ENCODE peak calls at places on chromosomes 12 and 14, in eight cellular contexts. B is ovary, R is GM12892, Y is body of pancreas, U is NB4, C is GM12891, M is right lobe of liver, L is heart left ventricle. G is an unnamed sample.

GRCh38 chr14:90846511-90846910 is 30.3 kb upstream of the TTC7B start:
- DNase-seq in B (no peak), R (no peak), Y (no peak), U (peak), C (no peak), M (no peak), L (no peak), G (no peak)

GRCh38 chr12:97342130-97342529 is 120.5 kb upstream of the RMST start:
- DNase-seq in B (no peak), R (no peak), Y (no peak), U (no peak), C (no peak), M (no peak), L (no peak), G (no peak)

GRCh38 chr12:104758771-104759170 is 199.3 kb downstream of the SLC41A2 start:
- DNase-seq in B (no peak), R (no peak), Y (no peak), U (no peak), C (no peak), M (no peak), L (no peak), G (no peak)

GRCh38 chr12:20631711-20632110 is 63.4 kb upstream of the SLCO1C1 start:
- DNase-seq in B (no peak), R (no peak), Y (no peak), U (no peak), C (no peak), M (no peak), L (no peak), G (no peak)

GRCh38 chr12:29164477-29165163 is 15.5 kb downstream of the FAR2 start:
- DNase-seq in B (no peak), R (no peak), Y (no peak), U (peak), C (peak), M (no peak), L (no peak), G (peak)

GRCh38 chr12:6620137-6620884 is 13.1 kb upstream of the CHD4 start:
- DNase-seq in B (no peak), R (no peak), Y (peak), U (no peak), C (no peak), M (peak), L (peak), G (peak)

GRCh38 chr14:24343795-24344660 is 4.2 kb upstream of the RIPK3 start:
- DNase-seq in B (no peak), R (no peak), Y (no peak), U (no peak), C (no peak), M (peak), L (no peak), G (no peak)

GRCh38 chr14:38391334-38391733 is 135.4 kb upstream of the CLEC14A start:
- DNase-seq in B (no peak), R (no peak), Y (no peak), U (no peak), C (no peak), M (no peak), L (no peak), G (no peak)

GRCh38 chr12:3750616-3751015 is 2.3 kb downstream of the CRACR2A start:
- DNase-seq in B (no peak), R (no peak), Y (no peak), U (no peak), C (no peak), M (no peak), L (no peak), G (no peak)

GRCh38 chr12:20044304-20044703 is 324.0 kb upstream of the PDE3A start:
- DNase-seq in B (no peak), R (no peak), Y (no peak), U (no peak), C (no peak), M (no peak), L (no peak), G (no peak)

GRCh38 chr12:90410962-90411361 is 544.0 kb downstream of the CCER1 start:
- DNase-seq in B (no peak), R (no peak), Y (no peak), U (no peak), C (no peak), M (peak), L (peak), G (no peak)

GRCh38 chr12:3553681-3554546 is 62.9 kb downstream of the PRMT8 start:
- DNase-seq in B (no peak), R (no peak), Y (no peak), U (peak), C (no peak), M (no peak), L (no peak), G (no peak)

GRCh38 chr14:49961270-49962222 is 68.7 kb downstream of the ARF6 start:
- DNase-seq in B (no peak), R (no peak), Y (no peak), U (no peak), C (peak), M (no peak), L (no peak), G (no peak)

GRCh38 chr12:110836291-110836690 is 10.5 kb upstream of the CCDC63 start:
- DNase-seq in B (no peak), R (no peak), Y (no peak), U (no peak), C (no peak), M (no peak), L (no peak), G (no peak)

GRCh38 chr12:62783881-62784280 is 151.1 kb downstream of the PPM1H start:
- DNase-seq in B (no peak), R (no peak), Y (no peak), U (no peak), C (no peak), M (no peak), L (no peak), G (no peak)

GRCh38 chr14:80364274-80364673 is 153.0 kb upstream of the DIO2 start:
- DNase-seq in B (no peak), R (no peak), Y (no peak), U (peak), C (no peak), M (no peak), L (no peak), G (no peak)

GRCh38 chr12:78938341-78939084 is 73.9 kb downstream of the SYT1 start:
- DNase-seq in B (no peak), R (no peak), Y (no peak), U (no peak), C (no peak), M (no peak), L (no peak), G (no peak)

GRCh38 chr14:43169722-43170121 is 1337.4 kb downstream of the FSCB start:
- DNase-seq in B (no peak), R (no peak), Y (no peak), U (no peak), C (no peak), M (no peak), L (no peak), G (no peak)

GRCh38 chr14:51540364-51540763 is 111.3 kb upstream of the FRMD6 start:
- DNase-seq in B (no peak), R (no peak), Y (no peak), U (no peak), C (no peak), M (no peak), L (no peak), G (no peak)

GRCh38 chr12:16347391-16348298 is at the start of gene MGST1:
- DNase-seq in B (no peak), R (no peak), Y (peak), U (peak), C (peak), M (peak), L (peak), G (peak)

GRCh38 chr12:124484526-124484953 is 82.9 kb downstream of the NCOR2 start:
- DNase-seq in B (no peak), R (peak), Y (no peak), U (peak), C (no peak), M (peak), L (peak), G (peak)

GRCh38 chr12:109987615-109988014 is 8.6 kb downstream of the GIT2 start:
- DNase-seq in B (no peak), R (no peak), Y (no peak), U (no peak), C (no peak), M (no peak), L (no peak), G (no peak)

GRCh38 chr12:13197526-13198141 is 1.1 kb downstream of the EMP1 start:
- DNase-seq in B (peak), R (no peak), Y (peak), U (no peak), C (no peak), M (no peak), L (peak), G (no peak)

GRCh38 chr14:34912182-34912581 is 37.0 kb upstream of the BAZ1A start:
- DNase-seq in B (no peak), R (no peak), Y (no peak), U (peak), C (no peak), M (no peak), L (no peak), G (peak)

GRCh38 chr14:96686126-96686525 is 111.1 kb upstream of the VRK1 start:
- DNase-seq in B (no peak), R (no peak), Y (no peak), U (no peak), C (no peak), M (no peak), L (no peak), G (no peak)
- TF ChIP-seq POLR2A in B (no peak), R (no peak), Y (no peak), U (no peak), C (no peak), M (no peak), L (no peak), G (no peak)

DNA sequence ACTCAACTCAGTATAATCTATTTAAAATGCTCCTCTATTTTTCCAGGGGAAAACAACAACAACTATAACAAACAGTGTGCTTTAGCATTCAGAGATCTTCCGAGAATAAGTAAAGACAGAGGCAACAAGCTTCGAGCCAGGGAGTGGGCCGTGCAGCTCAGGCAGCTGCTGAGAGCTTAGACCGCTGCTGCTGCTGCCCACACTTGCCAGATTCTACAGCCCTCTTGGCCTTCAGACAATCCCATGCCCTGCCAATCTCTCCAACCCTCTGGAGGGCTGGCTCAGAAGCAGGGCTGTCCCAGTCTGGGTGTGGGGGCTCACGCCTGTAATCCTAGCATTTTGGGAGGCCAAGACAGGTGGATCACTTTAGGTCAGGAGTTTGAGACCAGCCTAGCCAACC is 23.4 kb upstream of the ELK3 start:
- DNase-seq in B (no peak), R (no peak), Y (no peak), U (no peak), C (no peak), M (no peak), L (no peak), G (no peak)
- TF ChIP-seq POLR2A in B (no peak), R (no peak), Y (no peak), U (no peak), C (no peak), M (no peak), L (no peak), G (no peak)

GRCh38 chr12:57086951-57087688 is 1.8 kb upstream of the NAB2 start:
- DNase-seq in B (peak), R (peak), Y (peak), U (peak), C (no peak), M (peak), L (peak), G (peak)

GRCh38 chr12:57087689-57088441 is 1.0 kb upstream of the NAB2 start:
- DNase-seq in B (peak), R (peak), Y (peak), U (peak), C (peak), M (peak), L (peak), G (peak)

GRCh38 chr12:57089259-57090245 is 638 bp downstream of the NAB2 start:
- DNase-seq in B (peak), R (no peak), Y (peak), U (peak), C (no peak), M (peak), L (peak), G (peak)

GRCh38 chr12:57090456-57090855 is 1.5 kb downstream of the NAB2 start:
- DNase-seq in B (peak), R (no peak), Y (no peak), U (no peak), C (no peak), M (no peak), L (no peak), G (no peak)

DNA sequence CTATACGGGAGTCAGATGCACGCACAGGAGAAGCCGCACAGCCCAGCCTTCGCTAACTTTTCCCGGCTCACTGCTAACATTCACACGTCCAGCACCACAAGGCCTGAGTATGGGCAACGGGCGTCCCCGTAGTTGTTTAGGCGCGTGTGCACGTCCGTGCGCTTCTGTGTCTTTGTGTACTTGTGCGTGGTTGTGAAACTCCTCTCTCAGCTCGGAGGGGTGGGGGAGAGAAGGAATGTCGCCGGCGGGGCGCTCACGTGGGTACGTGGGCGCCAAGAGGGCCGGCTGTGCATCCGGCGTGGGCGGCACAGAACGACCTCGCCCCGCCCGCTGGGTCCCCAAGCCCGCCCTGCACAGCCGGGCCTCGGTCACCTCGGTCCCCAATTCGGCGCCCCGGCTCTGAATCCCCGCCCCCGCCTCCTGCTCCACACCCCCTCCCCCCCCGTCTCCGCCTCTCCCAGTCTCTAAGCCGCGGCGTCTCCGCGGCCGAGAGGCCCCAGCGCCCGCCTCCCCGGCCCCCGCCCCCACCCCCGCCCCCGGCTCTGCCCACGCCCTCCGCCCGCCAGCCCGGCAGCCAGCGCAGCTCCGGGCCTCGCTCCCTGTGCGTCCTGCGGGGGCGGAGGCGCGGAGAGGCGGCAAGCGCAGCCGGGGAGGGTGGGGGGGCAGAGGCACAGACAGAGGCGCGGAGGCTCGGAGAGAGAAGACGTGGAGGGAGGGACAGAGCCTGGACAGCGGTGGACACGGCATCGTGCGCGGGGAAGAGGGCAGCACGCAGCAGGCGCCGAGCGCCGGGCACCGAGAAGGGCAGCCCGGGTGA is at the start of gene NAB2:
- DNase-seq in B (peak), R (peak), Y (peak), U (peak), C (peak), M (peak), L (peak), G (peak)
- TF ChIP-seq POLR2A in B (peak), R (peak), Y (peak), U (peak), C (peak), M (peak), L (peak), G (peak)

DNA sequence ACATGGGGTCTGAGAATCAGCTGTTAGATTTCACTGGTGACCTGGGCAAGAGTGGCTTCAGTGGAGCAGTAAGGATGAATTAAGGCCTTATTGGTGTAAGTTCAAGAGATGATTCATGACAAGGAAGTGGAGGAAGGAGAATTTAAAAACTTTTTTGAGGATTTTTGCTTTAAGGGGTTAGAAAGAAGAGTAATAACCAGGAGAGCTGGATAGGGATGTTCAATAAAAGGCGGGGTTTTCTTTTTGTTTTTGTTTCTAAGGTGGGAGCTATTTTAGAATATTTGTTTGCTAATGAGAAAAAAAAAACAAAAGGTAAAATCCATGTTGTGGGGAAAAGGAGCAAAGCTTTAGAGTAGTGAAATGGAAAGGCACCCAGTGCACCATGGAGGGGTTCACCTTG is 15.2 kb upstream of the TUBA1B start:
- DNase-seq in B (no peak), R (no peak), Y (no peak), U (no peak), C (no peak), M (no peak), L (no peak), G (no peak)
- TF ChIP-seq POLR2A in B (no peak), R (no peak), Y (no peak), U (no peak), C (no peak), M (no peak), L (no peak), G (no peak)

GRCh38 chr12:5534800-5535199 is 102.9 kb downstream of the NTF3 start:
- DNase-seq in B (no peak), R (no peak), Y (no peak), U (no peak), C (no peak), M (no peak), L (no peak), G (no peak)
- TF ChIP-seq POLR2A in B (no peak), R (no peak), Y (no peak), U (no peak), C (no peak), M (no peak), L (no peak), G (no peak)

DNA sequence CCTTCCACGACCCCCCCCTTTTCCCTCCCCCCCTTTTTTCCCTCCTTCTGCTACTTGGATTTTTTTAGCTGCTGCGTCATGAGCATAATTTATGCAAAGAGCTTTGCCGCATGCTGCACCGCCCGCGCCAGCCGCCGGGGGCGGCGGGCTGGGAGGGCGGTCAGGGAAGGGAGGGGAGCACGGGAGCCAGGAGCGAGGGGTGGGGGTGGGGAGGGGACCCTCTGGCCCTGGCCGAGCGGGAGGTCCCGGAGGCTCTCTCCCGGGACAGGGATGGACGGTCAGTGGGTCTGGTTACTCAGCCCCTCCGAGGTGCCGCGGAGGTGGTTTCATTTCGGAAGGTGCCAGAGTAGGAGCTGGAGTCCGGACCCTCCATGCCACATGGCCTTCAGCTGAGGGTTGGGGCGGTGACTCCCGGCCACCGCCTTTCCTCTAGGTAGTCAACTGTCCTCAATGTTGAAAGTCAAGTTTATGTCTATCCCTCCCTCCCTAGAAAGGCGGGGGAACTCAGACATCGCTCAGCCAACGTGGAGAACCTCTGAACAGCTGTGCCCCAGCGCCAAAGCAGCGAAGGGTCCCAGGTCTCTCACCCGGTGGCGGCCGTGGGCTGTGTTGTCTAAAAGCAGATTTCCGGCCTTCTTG is at the start of gene POU6F1:
- DNase-seq in B (peak), R (peak), Y (peak), U (peak), C (peak), M (peak), L (peak), G (peak)
- TF ChIP-seq POLR2A in B (peak), R (peak), Y (peak), U (peak), C (peak), M (peak), L (peak), G (peak)

DNA sequence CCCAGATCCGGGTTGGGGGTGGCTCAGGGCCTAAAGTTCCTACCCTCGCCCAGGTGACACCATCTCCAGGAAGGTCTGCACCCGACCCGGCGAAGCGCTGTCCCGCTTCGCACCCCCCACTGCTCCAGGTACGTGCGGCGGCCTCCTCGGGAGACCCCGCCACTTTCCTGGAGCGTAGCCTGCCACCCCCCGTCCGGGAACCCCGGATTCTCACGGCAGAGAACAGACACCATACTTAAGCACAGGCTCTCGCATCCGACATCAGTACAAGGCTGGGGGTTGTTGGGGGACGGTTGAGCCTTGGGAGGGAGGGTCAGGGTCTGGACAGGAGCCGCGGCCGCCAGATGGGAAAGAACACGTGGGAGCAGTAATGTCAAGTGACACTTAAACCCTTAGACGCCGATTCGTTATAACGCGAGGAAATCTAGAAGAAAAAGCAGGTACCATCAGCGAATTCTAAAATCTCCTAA is 477 bp downstream of the TIMM9 start:
- DNase-seq in B (peak), R (peak), Y (peak), U (peak), C (no peak), M (peak), L (peak), G (peak)
- TF ChIP-seq POLR2A in B (no peak), R (peak), Y (no peak), U (peak), C (peak), M (no peak), L (no peak), G (no peak)